ENCODE peak calls at places on chromosomes 4 and X, in eight cellular contexts. J is OCI-LY7; R is CD4-positive, alpha-beta T cell; Q is uterus; A is esophagus muscularis mucosa; X is BE2C; E is kidney; G is GM12878. Z is an unnamed sample. For H3K9me3, the result is how much of the 10 kb centered on the place peaks cover.

GRCh38 chrX:15675490-15675921 is 10.9 kb upstream of the CLTRN start:
- DNase-seq in Q (peak), X (peak), A (peak), E (peak), G (no peak), J (peak), R (peak), Z (peak)

GRCh38 chr4:51831133-51831532 is 11.8 kb upstream of the DCUN1D4 start:
- DNase-seq in R (peak), X (peak), J (peak), G (no peak), A (no peak), Q (peak), E (peak), Z (peak)

GRCh38 chr4:79723507-79723906 is 315.5 kb upstream of the GK2 start:
- DNase-seq in Q (no peak), R (no peak), J (no peak), A (no peak), G (no peak), E (peak), X (no peak), Z (no peak)

GRCh38 chr4:151624606-151625565 is 135.9 kb downstream of the GATB start:
- DNase-seq in J (no peak), A (no peak), R (no peak), G (no peak), X (no peak), Q (no peak), E (no peak), Z (no peak)

GRCh38 chr4:166165829-166166420 is 292.9 kb downstream of the TLL1 start:
- DNase-seq in A (no peak), Q (no peak), X (peak), G (peak), J (peak), R (no peak), E (no peak), Z (peak)

GRCh38 chr4:78691971-78692814 is 84.0 kb upstream of the BMP2K start:
- DNase-seq in E (no peak), X (peak), Q (no peak), A (no peak), R (no peak), J (peak), G (no peak), Z (no peak)

GRCh38 chrX:34868633-34869032 is 74.0 kb upstream of the FAM47B start:
- DNase-seq in J (no peak), E (no peak), Q (no peak), G (no peak), X (no peak), R (no peak), A (no peak), Z (no peak)

GRCh38 chr4:41679991-41680390 is 68.5 kb downstream of the PHOX2B start:
- DNase-seq in X (no peak), A (peak), R (no peak), G (no peak), E (no peak), J (no peak), Q (no peak), Z (no peak)

GRCh38 chrX:861335-861890 is 230.8 kb downstream of the SHOX start:
- DNase-seq in Q (no peak), J (no peak), E (no peak), G (no peak), R (no peak), X (no peak), A (peak), Z (no peak)

GRCh38 chr4:134471569-134471968 is 270.0 kb upstream of the PABPC4L start:
- DNase-seq in E (no peak), X (no peak), J (no peak), Q (no peak), G (no peak), R (no peak), A (no peak), Z (no peak)

GRCh38 chrX:123818243-123818642 is 41.6 kb upstream of the XIAP start:
- DNase-seq in R (no peak), G (no peak), X (no peak), Q (no peak), E (no peak), A (no peak), J (no peak), Z (no peak)

GRCh38 chr4:115675721-115676120 is 562.3 kb upstream of the NDST4 start:
- DNase-seq in E (no peak), R (no peak), G (no peak), A (no peak), X (no peak), Q (no peak), J (no peak), Z (peak)

GRCh38 chrX:68998716-68999115 is 166.5 kb downstream of the PJA1 start:
- DNase-seq in X (no peak), G (no peak), R (no peak), E (no peak), Q (no peak), A (no peak), J (no peak), Z (no peak)

GRCh38 chr4:181264908-181265307 is 978.3 kb upstream of the TENM3 start:
- DNase-seq in Q (no peak), R (no peak), X (peak), A (no peak), E (no peak), G (no peak), J (no peak), Z (peak)

GRCh38 chr4:184265566-184266351 is 48.1 kb upstream of the ENPP6 start:
- DNase-seq in J (no peak), A (no peak), X (no peak), R (no peak), E (no peak), G (no peak), Q (no peak), Z (peak)

GRCh38 chrX:56385336-56385735 is 153.2 kb downstream of the KLF8 start:
- DNase-seq in R (peak), X (no peak), J (no peak), G (no peak), E (no peak), Q (no peak), A (no peak), Z (no peak)

GRCh38 chr4:128525387-128525786 is 237.8 kb upstream of the PGRMC2 start:
- DNase-seq in R (no peak), E (no peak), Q (no peak), A (no peak), X (no peak), J (no peak), G (no peak), Z (peak)

GRCh38 chr4:186932196-186932595 is 208.5 kb upstream of the FAT1 start:
- DNase-seq in X (no peak), Q (no peak), A (no peak), E (no peak), G (no peak), R (no peak), J (no peak), Z (no peak)

GRCh38 chr4:122920473-122920872 is 1.9 kb downstream of the NUDT6 start:
- DNase-seq in G (no peak), Q (no peak), J (no peak), R (no peak), A (no peak), E (no peak), X (no peak), Z (no peak)

GRCh38 chr4:129410115-129410514 is 314.2 kb downstream of the C4orf33 start:
- DNase-seq in J (no peak), Q (no peak), R (no peak), E (no peak), A (no peak), G (no peak), X (no peak), Z (no peak)

GRCh38 chrX:45619290-45619689 is 418.6 kb upstream of the DIPK2B start:
- DNase-seq in R (no peak), X (no peak), E (no peak), J (no peak), G (no peak), Q (no peak), A (no peak), Z (peak)

GRCh38 chr4:153122855-153123254 is 81.4 kb upstream of the TRIM2 start:
- DNase-seq in G (no peak), R (no peak), J (no peak), E (no peak), X (no peak), Q (no peak), A (no peak), Z (no peak)

GRCh38 chrX:17072726-17073125 is 126.3 kb downstream of the REPS2 start:
- DNase-seq in Q (peak), E (no peak), J (no peak), R (no peak), A (no peak), X (no peak), G (no peak), Z (no peak)

GRCh38 chr4:120709986-120710385 is 212.5 kb downstream of the PRDM5 start:
- DNase-seq in E (no peak), Q (no peak), R (no peak), X (no peak), J (no peak), G (no peak), A (no peak), Z (no peak)

GRCh38 chr4:80367737-80368136 is 32.2 kb downstream of the CFAP299 start:
- DNase-seq in E (no peak), G (no peak), J (no peak), X (no peak), A (no peak), R (no peak), Q (no peak), Z (no peak)

GRCh38 chr4:46196086-46196485 is 72.2 kb upstream of the GABRG1 start:
- DNase-seq in A (no peak), E (no peak), J (no peak), Q (no peak), G (no peak), X (no peak), R (no peak), Z (peak)

GRCh38 chrX:17022205-17022604 is 75.7 kb downstream of the REPS2 start:
- DNase-seq in J (no peak), X (no peak), R (no peak), G (no peak), A (no peak), E (no peak), Q (no peak), Z (peak)

GRCh38 chr4:86114563-86114962 is 245.3 kb downstream of the MAPK10 start:
- DNase-seq in R (no peak), J (no peak), A (no peak), G (no peak), E (peak), X (no peak), Q (no peak), Z (no peak)

GRCh38 chr4:30835044-30835443 is 114.9 kb downstream of the PCDH7 start:
- DNase-seq in Q (no peak), E (no peak), X (no peak), J (no peak), A (no peak), G (no peak), R (no peak), Z (no peak)

GRCh38 chr4:47160095-47160494 is 128.7 kb downstream of the GABRB1 start:
- DNase-seq in Q (no peak), G (no peak), R (no peak), J (no peak), X (no peak), E (no peak), A (no peak), Z (no peak)

GRCh38 chrX:69163936-69164741 is 1.1 kb downstream of the PJA1 start:
- DNase-seq in E (no peak), J (peak), Q (peak), R (peak), X (peak), G (no peak), A (peak), Z (peak)

GRCh38 chr4:5799406-5799805 is 88.4 kb downstream of the EVC start:
- DNase-seq in R (no peak), E (no peak), X (no peak), Q (no peak), A (no peak), G (no peak), J (no peak), Z (no peak)

GRCh38 chr4:116499-116898 is 7.8 kb upstream of the ZNF718 start:
- DNase-seq in A (no peak), G (no peak), E (no peak), R (no peak), X (no peak), J (no peak), Q (no peak), Z (no peak)
- H3K9me3 ChIP-seq in A (under half), G (under half), E (under half), R (under half), X (under half), J (under half), Q (under half), Z (under half)

DNA sequence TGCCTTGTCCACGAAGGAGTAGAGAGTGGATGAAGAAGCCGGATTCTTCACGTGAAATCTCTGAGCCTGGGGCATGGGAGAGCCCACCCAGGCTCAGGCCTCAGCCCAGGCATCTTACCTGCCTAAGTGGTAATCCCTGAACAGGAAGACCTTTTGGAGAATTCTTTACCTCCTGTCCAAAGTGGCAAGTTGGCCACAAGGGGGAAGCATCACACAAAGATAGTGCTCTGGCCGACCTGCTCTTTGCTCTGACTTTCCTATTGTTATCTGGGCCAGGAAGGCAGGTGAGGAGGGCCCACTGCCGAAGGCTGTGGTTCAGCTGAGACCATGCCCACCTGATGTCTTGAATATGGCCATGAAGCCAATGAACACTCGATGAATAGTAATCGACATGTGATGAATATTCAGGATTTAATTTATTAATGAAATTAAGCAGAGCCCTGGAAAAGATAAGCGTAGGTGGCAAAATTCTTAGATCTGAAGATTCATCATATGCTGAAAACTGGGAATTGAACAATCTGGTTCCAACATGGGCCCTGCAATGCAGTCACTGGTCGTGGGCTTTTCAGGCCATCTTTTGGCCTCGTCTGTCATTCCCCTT is 93.8 kb downstream of the PDGFRA start:
- DNase-seq in X (peak), A (no peak), J (peak), R (peak), E (no peak), G (no peak), Q (peak), Z (peak)
- TF ChIP-seq CTCF in X (peak), A (peak), J (peak), R (peak), E (peak), G (peak), Q (peak), Z (peak)

GRCh38 chr4:168981460-168981859 is 28.6 kb downstream of the CBR4 start:
- DNase-seq in X (no peak), A (no peak), E (no peak), R (no peak), G (no peak), J (no peak), Q (no peak), Z (no peak)

GRCh38 chr4:168979338-168979737 is 30.7 kb downstream of the CBR4 start:
- DNase-seq in G (no peak), E (no peak), X (no peak), J (no peak), R (no peak), A (no peak), Q (no peak), Z (no peak)

GRCh38 chr4:168978001-168978700 is 31.9 kb downstream of the CBR4 start:
- DNase-seq in R (no peak), G (no peak), X (no peak), A (no peak), J (no peak), Q (no peak), E (no peak), Z (no peak)

GRCh38 chr4:168981942-168982341 is 28.1 kb downstream of the CBR4 start:
- DNase-seq in J (no peak), X (no peak), A (no peak), R (no peak), Q (no peak), E (no peak), G (no peak), Z (no peak)
- H3K9me3 ChIP-seq in J (under half), X (under half), A (under half), R (under half), Q (under half), E (under half), G (under half), Z (under half)

DNA sequence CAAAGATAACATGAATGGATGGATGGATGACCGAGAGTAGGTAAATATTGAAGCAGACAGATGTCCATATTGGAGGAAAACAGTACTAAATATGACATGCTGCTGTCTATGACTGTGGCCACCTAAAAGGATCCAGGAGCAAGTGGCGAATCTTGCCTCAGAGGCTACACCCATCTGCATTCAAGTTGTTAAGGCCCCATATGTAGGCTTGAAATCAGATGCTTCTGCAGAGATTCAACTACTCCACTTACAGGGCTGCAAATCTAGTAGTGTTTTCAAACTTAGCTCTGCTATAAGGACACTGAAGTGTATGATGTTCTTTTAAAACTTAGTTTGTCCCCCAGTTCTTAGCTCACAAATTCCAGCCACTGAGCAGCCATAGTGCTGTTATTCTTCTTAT is 28.9 kb downstream of the SEPSECS start:
- DNase-seq in G (no peak), E (no peak), X (no peak), R (no peak), Q (no peak), A (no peak), J (no peak), Z (no peak)
- TF ChIP-seq CTCF in G (no peak), E (no peak), X (no peak), R (no peak), Q (no peak), A (no peak), J (no peak), Z (no peak)

GRCh38 chr4:45063166-45063565 is 336.8 kb upstream of the GNPDA2 start:
- DNase-seq in J (no peak), R (no peak), G (no peak), Q (peak), A (no peak), X (peak), E (no peak), Z (no peak)

GRCh38 chr4:45064741-45065140 is 338.4 kb upstream of the GNPDA2 start:
- DNase-seq in J (no peak), G (no peak), X (peak), E (no peak), R (no peak), A (no peak), Q (no peak), Z (no peak)

GRCh38 chr4:45063701-45064100 is 337.3 kb upstream of the GNPDA2 start:
- DNase-seq in G (no peak), Q (no peak), E (no peak), J (no peak), X (peak), R (no peak), A (no peak), Z (peak)
- H3K9me3 ChIP-seq in G (under half), Q (under half), E (under half), J (under half), X (under half), R (under half), A (under half), Z (under half)

GRCh38 chr4:176034498-176034897 is 31.1 kb upstream of the WDR17 start:
- DNase-seq in R (no peak), E (no peak), J (peak), A (no peak), Q (peak), X (peak), G (no peak), Z (peak)
- TF ChIP-seq CTCF in R (peak), E (peak), J (peak), A (peak), Q (peak), X (peak), G (peak), Z (peak)

DNA sequence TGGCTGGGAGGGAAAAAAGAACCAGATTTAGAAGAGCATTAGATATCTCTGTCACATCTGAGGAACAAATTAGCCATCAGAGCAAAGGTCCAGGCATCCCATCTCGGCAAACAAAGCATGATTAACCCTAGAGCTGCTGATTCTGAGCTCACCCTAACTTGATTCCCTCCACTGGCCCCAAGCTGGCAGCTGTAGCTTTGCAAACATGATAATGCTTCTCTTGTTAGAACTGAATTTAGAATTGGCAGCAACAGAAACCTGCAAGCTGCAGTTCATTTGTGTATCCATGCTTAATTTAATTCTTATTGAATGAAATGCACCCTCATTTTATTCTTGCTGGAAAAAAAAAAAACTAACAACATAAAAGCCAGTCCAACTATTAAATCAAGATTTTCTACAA is 289.2 kb downstream of the IL1RAPL1 start:
- DNase-seq in R (no peak), E (no peak), A (no peak), Q (no peak), X (no peak), J (no peak), G (no peak), Z (no peak)
- H3K9me3 ChIP-seq in R (under half), E (under half), A (under half), Q (under half), X (under half), J (under half), G (under half), Z (under half)

GRCh38 chrX:3192835-3193234 is 151.6 kb downstream of the ARSF start:
- DNase-seq in J (no peak), R (no peak), A (no peak), G (no peak), E (no peak), X (no peak), Q (no peak), Z (no peak)
- TF ChIP-seq CTCF in J (no peak), R (no peak), A (no peak), G (no peak), E (no peak), X (no peak), Q (no peak), Z (no peak)

DNA sequence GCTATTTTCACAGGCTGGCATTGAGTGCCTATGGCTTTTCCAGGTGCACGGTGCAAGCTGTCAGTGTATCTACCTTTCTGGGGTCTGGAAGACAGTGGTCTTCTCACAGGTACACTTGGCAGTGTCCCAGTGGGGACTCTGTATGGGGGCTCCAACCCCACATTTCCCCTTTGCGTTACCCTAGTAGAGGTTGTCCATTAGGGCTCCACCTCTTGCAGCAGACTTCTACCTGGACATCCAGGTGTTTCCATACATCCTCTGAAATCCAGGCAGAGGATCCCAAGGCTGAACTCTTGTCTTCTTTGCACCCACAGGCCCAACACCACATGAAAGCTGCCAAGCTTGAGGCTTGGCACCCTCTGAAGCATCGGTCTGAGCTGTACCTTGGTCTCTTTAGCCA is 735.7 kb upstream of the INTU start:
- DNase-seq in E (no peak), X (no peak), G (no peak), J (no peak), R (no peak), Q (no peak), A (no peak), Z (no peak)
- H3K9me3 ChIP-seq in E (under half), X (under half), G (under half), J (under half), R (under half), Q (under half), A (under half), Z (under half)

DNA sequence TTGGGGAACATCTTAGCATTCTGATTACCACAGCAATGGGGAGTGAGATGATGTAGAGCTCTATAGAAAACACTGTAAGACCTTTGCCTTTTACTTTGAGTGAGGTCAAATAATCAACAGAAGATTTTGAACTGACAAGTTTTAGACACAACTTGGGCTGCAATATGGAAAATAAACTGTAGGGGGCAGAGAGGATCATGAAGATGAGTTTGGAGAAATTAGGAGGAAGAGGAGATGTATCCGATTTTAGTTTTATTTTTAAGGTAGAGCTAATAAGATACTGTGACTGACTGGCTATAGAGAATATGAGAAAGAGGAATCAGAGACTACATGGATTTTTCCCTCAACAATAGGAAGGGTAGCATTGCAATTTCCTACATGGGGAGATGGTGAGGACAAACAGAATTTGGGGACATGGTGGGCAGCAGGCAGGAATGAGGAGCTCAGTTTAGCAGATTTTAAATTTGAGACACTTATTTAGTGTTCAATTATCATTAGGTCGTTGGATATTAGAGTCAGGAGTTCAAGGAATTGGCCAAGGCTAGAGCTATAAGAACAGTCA is 563.1 kb downstream of the INPP4B start:
- DNase-seq in G (no peak), R (no peak), E (no peak), J (peak), A (no peak), X (peak), Q (no peak), Z (peak)
- TF ChIP-seq CTCF in G (peak), R (peak), E (peak), J (peak), A (peak), X (peak), Q (peak), Z (peak)